ENCODE peak calls at places on chromosomes 5 and 9, in ten cellular contexts. Z, M, B, T, W, V, U, Q, R and D are unnamed samples.

GRCh38 chr9:71302776-71303175 is 181.4 kb upstream of the TRPM3 start:
- DNase-seq in Z (no peak), M (no peak), B (no peak), T (no peak), W (no peak), V (no peak), U (no peak), Q (no peak), R (no peak), D (no peak)

GRCh38 chr5:138305797-138306196 is 25.8 kb downstream of the CDC25C start:
- DNase-seq in Z (no peak), M (no peak), B (peak), T (no peak), W (no peak), V (no peak), U (no peak), Q (no peak), R (no peak), D (no peak)

GRCh38 chr9:135680091-135680490 is 17.0 kb downstream of the LCN9 start:
- DNase-seq in Z (no peak), M (no peak), B (no peak), T (no peak), W (no peak), V (no peak), U (no peak), Q (no peak), R (no peak), D (no peak)

GRCh38 chr5:168292783-168293696 is 1.6 kb downstream of the WWC1 start:
- DNase-seq in Z (no peak), M (peak), B (no peak), T (no peak), W (no peak), V (no peak), U (no peak), Q (no peak), R (no peak), D (no peak)

GRCh38 chr5:18393546-18393945 is 759.3 kb downstream of the TAF11L14 start:
- DNase-seq in Z (no peak), M (no peak), B (no peak), T (no peak), W (no peak), V (no peak), U (no peak), Q (no peak), R (no peak), D (no peak)

GRCh38 chr5:168481330-168481788 is 4.9 kb upstream of the RARS1 start:
- DNase-seq in Z (no peak), M (no peak), B (no peak), T (no peak), W (no peak), V (peak), U (no peak), Q (no peak), R (no peak), D (no peak)

GRCh38 chr5:14417232-14417730 is 164.3 kb upstream of the OTULINL start:
- DNase-seq in Z (no peak), M (peak), B (no peak), T (no peak), W (no peak), V (no peak), U (peak), Q (peak), R (no peak), D (no peak)

GRCh38 chr9:120928720-120929389 is 2.3 kb upstream of the TRAF1 start:
- DNase-seq in Z (no peak), M (peak), B (peak), T (peak), W (peak), V (peak), U (peak), Q (no peak), R (no peak), D (no peak)

GRCh38 chr5:177431317-177432142 is 5.1 kb downstream of the GRK6 start:
- DNase-seq in Z (no peak), M (no peak), B (no peak), T (no peak), W (no peak), V (peak), U (no peak), Q (no peak), R (no peak), D (no peak)

GRCh38 chr9:107282268-107282667 is 811 bp upstream of the RAD23B start:
- DNase-seq in Z (no peak), M (peak), B (no peak), T (no peak), W (no peak), V (peak), U (no peak), Q (peak), R (no peak), D (no peak)

GRCh38 chr5:95857185-95857945 is 34.8 kb upstream of the GLRX start:
- DNase-seq in Z (peak), M (no peak), B (no peak), T (no peak), W (no peak), V (no peak), U (peak), Q (peak), R (no peak), D (no peak)

GRCh38 chr9:136668983-136669790 is 6.5 kb downstream of the EGFL7 start:
- DNase-seq in Z (no peak), M (no peak), B (no peak), T (no peak), W (no peak), V (no peak), U (no peak), Q (no peak), R (no peak), D (no peak)

GRCh38 chr9:95953986-95954385 is 78.5 kb downstream of the ERCC6L2 start:
- DNase-seq in Z (no peak), M (no peak), B (no peak), T (no peak), W (no peak), V (no peak), U (no peak), Q (no peak), R (no peak), D (no peak)

GRCh38 chr5:168655316-168655715 is 76.1 kb upstream of the PANK3 start:
- DNase-seq in Z (no peak), M (no peak), B (no peak), T (no peak), W (no peak), V (no peak), U (no peak), Q (no peak), R (no peak), D (no peak)

GRCh38 chr5:138944527-138945322 is 69.6 kb upstream of the LRRTM2 start:
- DNase-seq in Z (no peak), M (no peak), B (no peak), T (no peak), W (no peak), V (no peak), U (no peak), Q (no peak), R (no peak), D (no peak)

GRCh38 chr9:120570296-120570695 is 9.7 kb downstream of the CDK5RAP2 start:
- DNase-seq in Z (no peak), M (no peak), B (no peak), T (no peak), W (no peak), V (no peak), U (no peak), Q (no peak), R (no peak), D (no peak)

DNA sequence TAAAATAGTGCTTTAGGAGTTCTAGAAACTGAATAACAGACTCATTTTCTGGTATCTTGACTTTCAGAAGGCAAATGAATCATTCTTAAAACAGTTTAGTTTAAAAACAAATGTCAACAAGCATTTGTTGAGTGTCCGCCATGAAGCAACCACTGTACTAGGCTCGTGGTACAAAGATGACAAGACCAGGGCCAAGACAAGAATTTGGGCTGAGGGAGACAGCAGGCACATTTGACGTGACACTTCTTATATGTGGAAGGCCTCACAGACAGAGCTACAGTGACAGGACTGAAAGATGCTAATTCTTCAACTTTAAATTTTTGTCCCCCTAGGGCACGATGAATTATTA is 14.4 kb upstream of the ZNF131 start:
- DNase-seq in Z (no peak), M (no peak), B (no peak), T (no peak), W (no peak), V (no peak), U (no peak), Q (no peak), R (no peak), D (no peak)
- H3K4me2 ChIP-seq in Z (no peak), M (no peak), B (no peak), T (no peak), W (no peak), V (peak), U (no peak), Q (peak), R (no peak), D (no peak)

GRCh38 chr5:88488566-88488965 is 219.9 kb upstream of the TMEM161B start:
- DNase-seq in Z (no peak), M (no peak), B (no peak), T (no peak), W (no peak), V (no peak), U (no peak), Q (no peak), R (no peak), D (no peak)
- H3K4me2 ChIP-seq in Z (no peak), M (no peak), B (no peak), T (peak), W (peak), V (no peak), U (no peak), Q (no peak), R (no peak), D (no peak)

GRCh38 chr9:29439961-29440360 is 1866.7 kb upstream of the C9orf72 start:
- DNase-seq in Z (no peak), M (no peak), B (no peak), T (no peak), W (no peak), V (no peak), U (peak), Q (peak), R (peak), D (no peak)
- H3K4me2 ChIP-seq in Z (no peak), M (no peak), B (no peak), T (no peak), W (no peak), V (no peak), U (no peak), Q (no peak), R (peak), D (no peak)

GRCh38 chr5:59863777-59864176 is 29.7 kb downstream of the PDE4D start:
- DNase-seq in Z (no peak), M (no peak), B (no peak), T (no peak), W (no peak), V (no peak), U (peak), Q (no peak), R (no peak), D (no peak)
- H3K4me2 ChIP-seq in Z (no peak), M (peak), B (no peak), T (no peak), W (no peak), V (no peak), U (no peak), Q (no peak), R (no peak), D (no peak)

DNA sequence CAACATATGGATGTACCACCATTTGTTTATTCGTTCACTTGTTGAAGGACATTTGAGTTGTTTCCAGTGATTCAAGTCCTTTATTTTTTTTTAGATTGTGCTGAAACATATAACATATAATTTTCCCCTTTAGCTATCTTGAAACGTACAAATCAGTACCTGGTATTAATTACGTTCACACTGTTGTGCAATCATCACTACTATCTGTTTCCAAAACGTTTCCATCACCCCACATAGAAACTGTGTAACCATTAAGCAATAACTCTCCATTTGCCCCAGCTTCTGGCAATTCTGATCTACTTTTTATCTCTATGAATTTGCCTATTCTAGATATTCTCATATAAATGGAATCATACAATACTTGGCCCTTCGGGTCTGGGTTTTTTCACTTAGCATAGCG is 116.0 kb downstream of the FGF1 start:
- DNase-seq in Z (no peak), M (no peak), B (no peak), T (no peak), W (no peak), V (no peak), U (no peak), Q (no peak), R (no peak), D (no peak)
- H3K4me2 ChIP-seq in Z (no peak), M (no peak), B (no peak), T (no peak), W (no peak), V (no peak), U (no peak), Q (no peak), R (no peak), D (no peak)

DNA sequence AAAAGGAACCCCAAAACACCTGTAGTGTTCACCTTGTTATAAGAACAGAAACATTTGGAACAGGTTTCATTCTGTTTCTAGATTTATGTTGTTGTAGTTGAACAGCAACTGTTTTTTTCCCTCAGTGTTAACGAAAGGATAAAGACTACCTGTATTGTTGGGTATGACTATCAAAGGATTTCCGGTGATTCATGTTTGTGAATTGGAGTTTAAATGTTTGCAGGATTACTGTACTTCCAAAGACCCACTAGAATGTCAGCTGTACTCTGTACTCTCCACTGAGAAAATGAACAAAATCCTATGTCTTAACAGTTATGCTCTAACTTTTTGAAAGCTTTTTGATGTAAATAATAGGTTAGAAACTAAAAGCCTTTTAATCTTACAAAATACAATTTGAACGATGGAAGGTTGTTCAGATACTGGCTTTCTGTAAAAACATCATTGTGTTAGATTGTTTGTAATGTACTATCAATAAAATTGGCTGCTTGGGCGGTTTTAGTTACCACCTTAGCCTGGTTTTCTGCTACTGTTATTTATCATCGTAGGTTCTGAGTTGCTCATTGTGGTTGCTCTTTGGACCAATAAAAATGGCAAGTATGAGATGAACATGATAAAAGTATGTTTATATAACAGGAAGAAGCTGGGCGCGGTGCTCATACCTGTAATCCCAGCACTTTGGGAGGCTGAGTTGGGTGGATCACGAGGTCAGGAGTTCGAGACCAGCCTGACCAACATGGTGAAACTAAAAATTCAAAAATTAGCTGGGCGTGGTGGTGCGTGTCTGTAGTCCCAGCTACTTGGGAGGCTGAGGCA is 44.1 kb downstream of the DCP2 start:
- DNase-seq in Z (no peak), M (no peak), B (peak), T (no peak), W (no peak), V (no peak), U (peak), Q (peak), R (peak), D (no peak)
- H3K4me2 ChIP-seq in Z (no peak), M (no peak), B (peak), T (no peak), W (no peak), V (no peak), U (no peak), Q (no peak), R (peak), D (no peak)